ENCODE peak calls at places on chromosomes 11 and 22, in ten cellular contexts. R, D, S, H, A, T, U, J, B and Q are unnamed samples.

GRCh38 chr22:50150161-50151129 is 20.1 kb upstream of the PANX2 start:
- DNase-seq in D (no peak), A (no peak), R (peak), J (no peak), H (no peak), U (no peak), S (no peak), B (no peak), T (no peak), Q (no peak)

GRCh38 chr11:69010964-69011623 is 2.0 kb downstream of the MRGPRF start:
- DNase-seq in A (no peak), U (no peak), H (peak), S (peak), T (peak), J (no peak), R (peak), B (no peak), D (no peak), Q (no peak)

GRCh38 chr11:81792416-81792815 is 941.2 kb downstream of the FAM181B start:
- DNase-seq in R (no peak), T (no peak), S (no peak), D (no peak), B (no peak), H (no peak), J (no peak), A (no peak), U (no peak), Q (no peak)

GRCh38 chr11:119734788-119735187 is 5.8 kb upstream of the NECTIN1 start:
- DNase-seq in U (no peak), A (no peak), T (no peak), D (no peak), H (no peak), R (no peak), B (no peak), S (no peak), J (no peak), Q (no peak)

GRCh38 chr11:84747871-84748270 is 879.3 kb downstream of the DLG2 start:
- DNase-seq in D (no peak), S (no peak), H (no peak), R (peak), U (no peak), T (no peak), B (no peak), A (peak), J (peak), Q (no peak)

GRCh38 chr11:110730773-110731172 is 18.5 kb upstream of the ARHGAP20 start:
- DNase-seq in U (no peak), H (no peak), A (no peak), B (no peak), J (no peak), D (no peak), R (no peak), T (no peak), S (no peak), Q (no peak)

GRCh38 chr11:3130269-3131071 is 34.6 kb downstream of the OSBPL5 start:
- DNase-seq in H (no peak), T (no peak), R (peak), A (no peak), J (no peak), U (no peak), D (no peak), B (no peak), S (no peak), Q (no peak)

GRCh38 chr11:63667993-63668392 is 3.2 kb downstream of the ATL3 start:
- DNase-seq in J (no peak), T (no peak), U (peak), D (no peak), S (peak), A (no peak), H (peak), B (no peak), R (no peak), Q (no peak)

GRCh38 chr11:75554258-75555022 is 7.6 kb upstream of the SERPINH1 start:
- DNase-seq in B (no peak), R (peak), T (no peak), S (peak), H (peak), U (peak), J (no peak), A (no peak), D (no peak), Q (peak)

GRCh38 chr11:35529971-35530495 is 4.6 kb upstream of the PAMR1 start:
- DNase-seq in B (no peak), J (no peak), A (no peak), U (peak), R (peak), S (no peak), D (no peak), T (no peak), H (peak), Q (no peak)

GRCh38 chr11:87851827-87852226 is 323.4 kb downstream of the RAB38 start:
- DNase-seq in A (no peak), S (no peak), B (no peak), H (no peak), U (no peak), R (no peak), J (no peak), T (no peak), D (no peak), Q (no peak)

GRCh38 chr22:46794491-46794890 is 32.0 kb downstream of the TBC1D22A start:
- DNase-seq in B (no peak), A (no peak), H (no peak), D (no peak), T (no peak), R (no peak), U (no peak), J (no peak), S (peak), Q (no peak)

GRCh38 chr22:31241936-31242335 is 29.8 kb downstream of the LIMK2 start:
- DNase-seq in D (no peak), S (no peak), U (peak), B (no peak), J (no peak), A (no peak), H (peak), R (no peak), T (no peak), Q (no peak)

GRCh38 chr11:2586091-2586792 is 113.6 kb downstream of the KCNQ1OT1 start:
- DNase-seq in R (peak), D (no peak), A (no peak), B (no peak), T (no peak), U (no peak), H (no peak), J (no peak), S (no peak), Q (no peak)

GRCh38 chr11:44872556-44872955 is 78.1 kb downstream of the TP53I11 start:
- DNase-seq in B (no peak), S (no peak), H (no peak), D (no peak), R (no peak), T (no peak), U (no peak), J (no peak), A (no peak), Q (no peak)

GRCh38 chr11:8766993-8767374 is 84.4 kb downstream of the RPL27A start:
- DNase-seq in U (no peak), B (no peak), A (no peak), J (no peak), H (no peak), T (no peak), S (no peak), R (peak), D (no peak), Q (no peak)

GRCh38 chr11:130847517-130847916 is 68.8 kb downstream of the SNX19 start:
- DNase-seq in B (no peak), S (no peak), A (no peak), J (no peak), D (no peak), T (no peak), H (peak), R (no peak), U (peak), Q (no peak)

GRCh38 chr11:69969890-69970784 is 108.0 kb upstream of the ANO1 start:
- DNase-seq in A (no peak), B (no peak), R (no peak), U (no peak), J (peak), S (no peak), D (no peak), H (no peak), T (peak), Q (no peak)

GRCh38 chr11:115170133-115170815 is 333.9 kb downstream of the CADM1 start:
- DNase-seq in A (peak), D (no peak), H (peak), T (no peak), R (peak), J (peak), B (no peak), S (no peak), U (peak), Q (no peak)

GRCh38 chr11:115134886-115135285 is 369.3 kb downstream of the CADM1 start:
- DNase-seq in B (no peak), A (no peak), D (peak), H (no peak), U (no peak), T (no peak), R (no peak), S (no peak), J (no peak), Q (no peak)

GRCh38 chr22:37843746-37844089 is 416 bp downstream of the ANKRD54 start:
- DNase-seq in B (no peak), J (peak), R (no peak), H (no peak), S (no peak), A (no peak), U (no peak), D (no peak), T (no peak), Q (peak)

GRCh38 chr11:77252555-77253270 is 48.8 kb downstream of the GDPD4 start:
- DNase-seq in B (no peak), D (no peak), S (no peak), R (no peak), U (no peak), H (no peak), J (no peak), T (no peak), A (no peak), Q (no peak)

GRCh38 chr11:2276280-2276998 is 6.1 kb upstream of the ASCL2 start:
- DNase-seq in U (no peak), J (no peak), H (no peak), T (no peak), D (no peak), B (no peak), S (peak), A (no peak), R (peak), Q (no peak)